ENCODE peak calls at places on chromosomes 2 and 18, in eight cellular contexts. N is PC-9; E is lower lobe of right lung; J is astrocyte of the spinal cord; T is neural crest cell; Q is CD4-positive, CD25-positive, alpha-beta regulatory T cell; R is DMS153; D is activated naive CD8-positive, alpha-beta T cell treated with anti-CD3 and anti-CD28 coated beads for 36 hours. A is an unnamed sample.

GRCh38 chr2:233848276-233848675 is 6.1 kb downstream of the HJURP start:
- DNase-seq in N (no peak), E (no peak), J (no peak), T (no peak), Q (no peak), R (no peak), D (no peak), A (no peak)

GRCh38 chr2:174835797-174836255 is 71.6 kb upstream of the CHRNA1 start:
- DNase-seq in N (no peak), E (no peak), J (peak; percentile 96), T (no peak), Q (no peak), R (no peak), D (peak; percentile 79), A (no peak)

GRCh38 chr2:185782223-185782769 is 43.7 kb downstream of the FSIP2 start:
- DNase-seq in N (no peak), E (no peak), J (no peak), T (no peak), Q (no peak), R (no peak), D (no peak), A (no peak)

GRCh38 chr18:2692508-2692907 is 37.0 kb downstream of the SMCHD1 start:
- DNase-seq in N (no peak), E (no peak), J (no peak), T (no peak), Q (no peak), R (no peak), D (no peak), A (no peak)

GRCh38 chr2:188382107-188382506 is 90.4 kb downstream of the GULP1 start:
- DNase-seq in N (no peak), E (no peak), J (peak; percentile 7), T (no peak), Q (no peak), R (no peak), D (no peak), A (no peak)

GRCh38 chr18:76448262-76449109 is 46.6 kb downstream of the ZNF516 start:
- DNase-seq in N (no peak), E (peak; percentile 44), J (no peak), T (no peak), Q (no peak), R (no peak), D (no peak), A (no peak)

GRCh38 chr2:105776560-105776928 is 31.8 kb downstream of the NCK2 start:
- DNase-seq in N (no peak), E (no peak), J (no peak), T (no peak), Q (no peak), R (no peak), D (no peak), A (no peak)

GRCh38 chr2:1649871-1650473 is 94.3 kb downstream of the PXDN start:
- DNase-seq in N (no peak), E (no peak), J (no peak), T (no peak), Q (no peak), R (no peak), D (no peak), A (no peak)

A was measured in kidney.